ENCODE peak calls at places on chromosomes 16 and 17, in five cellular contexts. T is psoas muscle, V is PC-3, L is neuronal stem cell, Y is trophoblast cell. M is an unnamed sample.

GRCh38 chr16:2879854-2880508 is 3.0 kb upstream of the FLYWCH2 start:
- DNase-seq in Y (no peak), T (no peak), V (no peak), L (no peak), M (no peak)

GRCh38 chr16:21233521-21234150 is at the start of gene ANKS4B:
- DNase-seq in L (no peak), T (no peak), Y (no peak), V (no peak), M (no peak)

GRCh38 chr16:67666538-67667433 is at the start of the genes C16orf86 and ENKD1:
- DNase-seq in T (peak), V (peak), L (peak), Y (peak), M (peak)

GRCh38 chr17:2954898-2955445 is 108.4 kb downstream of the OR1D5 start:
- DNase-seq in L (no peak), Y (peak), V (peak), T (no peak), M (peak)

GRCh38 chr16:84985079-84986065 is 26.0 kb downstream of the ZDHHC7 start:
- DNase-seq in V (peak), T (peak), L (no peak), Y (no peak), M (peak)

GRCh38 chr16:82133798-82134197 is 36.2 kb downstream of the MPHOSPH6 start:
- DNase-seq in L (no peak), T (no peak), Y (no peak), V (no peak), M (no peak)

GRCh38 chr16:88639231-88640038 is 1.1 kb downstream of the IL17C start:
- DNase-seq in V (no peak), T (no peak), Y (peak), L (no peak), M (no peak)

GRCh38 chr16:48524348-48525200 is 85.4 kb downstream of the N4BP1 start:
- DNase-seq in T (no peak), Y (peak), L (no peak), V (peak), M (no peak)

GRCh38 chr17:43332211-43332610 is 66.6 kb upstream of the ARL4D start:
- DNase-seq in T (no peak), L (no peak), V (no peak), Y (peak), M (no peak)

GRCh38 chr16:55499951-55500350 is 8.9 kb upstream of the LPCAT2 start:
- DNase-seq in Y (peak), T (no peak), L (no peak), V (peak), M (peak)

GRCh38 chr17:17304521-17304985 is 1.4 kb downstream of the NT5M start:
- DNase-seq in V (no peak), L (no peak), T (no peak), Y (no peak), M (no peak)

GRCh38 chr17:28735242-28735722 is 6.7 kb downstream of the NEK8 start:
- DNase-seq in V (peak), Y (peak), T (no peak), L (no peak), M (peak)

GRCh38 chr16:84033251-84034195 is 9.1 kb downstream of the SLC38A8 start:
- DNase-seq in V (no peak), L (no peak), Y (no peak), T (no peak), M (no peak)

GRCh38 chr16:75023019-75023418 is 24.2 kb downstream of the ZNRF1 start:
- DNase-seq in T (no peak), Y (no peak), V (no peak), L (no peak), M (no peak)

GRCh38 chr16:50326264-50326663 is 42.5 kb downstream of the BRD7 start:
- DNase-seq in L (no peak), V (no peak), Y (peak), T (peak), M (no peak)

GRCh38 chr17:60353773-60354172 is 38.2 kb downstream of the USP32 start:
- DNase-seq in V (no peak), T (no peak), Y (peak), L (no peak), M (no peak)

GRCh38 chr17:40499551-40500189 is 1.8 kb downstream of the TNS4 start:
- DNase-seq in T (peak), Y (peak), L (no peak), V (peak), M (peak)

GRCh38 chr17:76223802-76224201 is 16.5 kb downstream of the RNF157 start:
- DNase-seq in V (no peak), Y (no peak), L (no peak), T (no peak), M (no peak)

GRCh38 chr17:76224321-76224852 is 15.9 kb downstream of the RNF157 start:
- DNase-seq in L (no peak), Y (no peak), T (no peak), V (no peak), M (no peak)

GRCh38 chr17:76217081-76217480 is 23.2 kb downstream of the RNF157 start:
- DNase-seq in V (no peak), T (no peak), Y (no peak), L (no peak), M (no peak)

DNA sequence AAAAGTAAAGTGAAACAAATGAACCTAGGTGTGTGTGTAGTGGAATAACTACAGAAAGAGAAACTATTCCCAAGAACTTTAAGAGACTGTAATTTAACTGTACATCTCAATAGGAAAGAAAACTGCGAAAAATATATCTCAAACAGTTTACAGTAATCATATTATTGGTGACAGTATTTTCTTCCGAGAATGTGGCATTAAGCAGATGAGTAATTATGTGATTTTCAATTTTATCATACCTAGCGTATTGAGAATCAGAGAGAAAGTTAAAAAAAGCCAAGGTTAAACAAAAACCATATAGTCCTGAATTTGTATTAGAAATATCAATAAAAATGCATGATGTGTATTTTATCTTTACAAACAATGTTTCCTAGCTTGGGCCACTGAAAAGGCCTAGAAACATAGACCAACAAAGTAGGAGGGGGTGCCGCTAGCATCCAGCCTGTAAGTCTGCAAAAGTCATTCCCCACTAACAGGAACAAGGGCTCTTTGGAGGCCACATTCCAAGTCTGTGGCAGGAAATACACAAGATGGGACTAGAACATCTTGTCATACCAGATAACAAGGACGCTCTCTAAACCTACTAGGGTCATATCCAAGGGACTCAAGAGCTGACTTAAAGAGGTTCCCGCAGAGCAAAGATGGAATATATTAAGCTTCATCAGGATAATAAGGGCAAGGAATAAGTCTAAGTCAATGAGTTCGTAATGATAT is 20.5 kb downstream of the RNF157 start:
- DNase-seq in T (no peak), L (no peak), V (no peak), Y (no peak), M (no peak)
- H3K4me3 ChIP-seq in T (no peak), L (no peak), V (no peak), Y (no peak), M (no peak)

GRCh38 chr17:7260151-7260550 is 2.1 kb downstream of the CLDN7 start:
- DNase-seq in L (no peak), V (no peak), Y (no peak), T (no peak), M (no peak)
- H3K4me3 ChIP-seq in L (no peak), V (peak), Y (no peak), T (no peak), M (no peak)

DNA sequence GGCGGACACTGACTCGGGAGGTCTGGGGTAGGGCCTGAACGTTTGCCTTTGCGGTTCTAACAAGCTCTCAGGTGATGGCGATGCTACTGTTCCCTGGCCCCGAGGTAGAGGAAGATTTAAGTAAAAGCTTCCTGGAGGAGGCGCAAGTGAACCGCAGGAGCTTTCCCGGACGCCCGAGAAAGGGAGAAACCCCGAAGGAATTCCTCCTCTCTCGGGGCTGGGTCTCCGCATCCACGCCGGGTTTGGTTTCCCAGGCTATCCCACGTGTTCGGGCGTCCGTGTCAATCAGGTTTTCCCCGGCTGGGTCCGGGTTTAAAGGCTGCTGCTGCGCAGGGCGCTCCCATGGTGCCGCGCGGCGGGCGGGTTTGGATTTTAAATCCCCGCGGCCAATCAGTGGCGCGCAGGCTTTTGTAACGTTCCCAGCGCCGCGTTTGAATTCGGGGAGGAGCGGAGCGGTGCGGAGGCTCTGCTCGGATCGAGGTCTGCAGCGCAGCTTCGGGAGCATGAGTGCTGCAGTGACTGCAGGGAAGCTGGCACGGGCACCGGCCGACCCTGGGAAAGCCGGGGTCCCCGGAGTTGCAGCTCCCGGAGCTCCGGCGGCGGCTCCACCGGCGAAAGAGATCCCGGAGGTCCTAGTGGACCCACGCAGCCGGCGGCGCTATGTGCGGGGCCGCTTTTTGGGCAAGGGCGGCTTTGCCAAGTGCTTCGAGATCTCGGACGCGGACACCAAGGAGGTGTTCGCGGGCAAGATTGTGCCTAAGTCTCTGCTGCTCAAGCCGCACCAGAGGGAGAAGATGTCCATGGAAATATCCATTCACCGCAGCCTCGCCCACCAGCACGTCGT is at the start of gene PLK1:
- DNase-seq in V (peak), L (peak), T (peak), Y (peak), M (peak)
- H3K4me3 ChIP-seq in V (peak), L (peak), T (peak), Y (peak), M (peak)

GRCh38 chr17:77438241-77439204 is 297.8 kb downstream of the SEC14L1 start:
- DNase-seq in V (no peak), T (no peak), L (no peak), Y (no peak), M (no peak)
- H3K4me3 ChIP-seq in V (no peak), T (no peak), L (no peak), Y (no peak), M (no peak)

GRCh38 chr17:48502901-48503300 is 27.9 kb downstream of the HOXB1 start:
- DNase-seq in Y (no peak), T (no peak), V (no peak), L (no peak), M (no peak)

GRCh38 chr17:48506246-48506645 is 24.6 kb downstream of the HOXB1 start:
- DNase-seq in T (no peak), V (no peak), Y (no peak), L (no peak), M (no peak)

GRCh38 chr17:48504953-48505352 is 25.9 kb downstream of the HOXB1 start:
- DNase-seq in T (no peak), V (no peak), Y (no peak), L (no peak), M (no peak)

GRCh38 chr17:48503747-48504146 is 27.1 kb downstream of the HOXB1 start:
- DNase-seq in V (no peak), T (no peak), Y (no peak), L (no peak), M (no peak)

DNA sequence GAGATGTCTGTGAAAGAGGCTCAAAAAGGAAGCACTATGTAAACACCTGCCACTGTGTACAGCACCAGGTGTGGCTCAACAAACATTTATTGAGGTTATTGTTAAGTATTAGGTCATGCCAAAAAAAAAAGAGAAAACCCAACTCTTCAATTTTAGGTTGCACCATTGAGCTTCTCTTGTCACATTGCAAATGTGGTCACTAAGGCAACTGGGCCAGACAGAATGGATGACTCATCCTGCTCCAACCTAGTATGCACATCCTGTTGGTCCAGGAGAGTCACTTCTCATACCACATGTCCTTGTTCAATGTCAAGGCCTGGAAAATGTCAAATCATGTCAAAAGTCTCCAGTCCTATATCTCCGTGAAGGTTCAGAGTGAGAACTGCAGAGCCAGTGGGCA is 25.0 kb downstream of the HOXB1 start:
- DNase-seq in L (no peak), T (no peak), V (peak), Y (peak), M (peak)
- H3K4me3 ChIP-seq in L (no peak), T (no peak), V (no peak), Y (no peak), M (no peak)

GRCh38 chr16:23131841-23132576 is 17.2 kb downstream of the USP31 start:
- DNase-seq in T (no peak), Y (no peak), L (no peak), V (no peak), M (peak)
- H3K4me3 ChIP-seq in T (peak), Y (no peak), L (no peak), V (no peak), M (peak)

DNA sequence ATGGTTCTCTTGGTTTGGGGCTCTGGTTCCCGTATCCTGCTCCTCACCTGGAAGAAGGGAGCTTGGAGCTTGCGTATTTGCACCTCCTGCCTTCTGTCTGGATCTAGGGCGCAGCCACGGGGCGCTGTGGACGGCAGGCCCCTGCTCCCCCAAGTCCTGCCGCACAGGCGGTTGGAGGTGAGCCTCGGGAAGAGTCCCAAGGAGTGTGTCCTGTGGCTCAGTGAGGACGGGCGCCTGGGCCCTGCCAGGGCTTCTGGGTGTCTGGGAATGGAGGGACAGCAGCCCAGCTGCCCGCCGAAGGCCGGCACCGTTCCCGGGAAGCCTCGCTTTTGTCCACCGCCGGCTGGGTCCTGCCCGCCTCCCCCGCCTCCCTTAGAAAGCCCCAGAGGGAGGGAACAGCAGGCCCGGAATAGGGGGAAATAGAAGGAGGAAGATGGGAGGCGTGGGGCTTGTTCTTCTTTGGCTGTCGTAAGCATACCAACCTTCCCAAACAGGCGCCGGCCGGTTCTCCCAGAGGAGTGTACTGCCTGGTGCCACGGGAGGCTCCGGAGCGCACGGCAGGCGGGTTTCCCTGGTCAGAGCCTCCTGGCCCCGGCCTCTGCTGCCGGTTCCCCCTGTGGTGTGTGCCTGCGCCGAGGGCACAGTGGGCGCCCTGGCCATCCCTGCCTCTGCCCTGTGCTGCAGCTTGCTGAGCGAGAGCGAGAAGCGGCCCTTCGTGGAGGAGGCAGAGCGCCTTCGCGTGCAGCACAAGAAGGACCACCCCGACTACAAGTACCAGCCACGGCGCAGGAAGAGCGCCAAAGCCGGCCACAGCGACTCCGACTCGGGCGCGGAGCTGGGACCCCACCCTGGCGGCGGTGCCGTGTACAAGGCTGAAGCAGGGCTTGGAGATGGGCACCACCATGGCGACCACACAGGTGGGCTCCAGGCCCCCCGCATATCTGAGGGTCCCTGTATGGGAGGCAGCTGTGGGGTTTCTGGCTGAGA is 1.8 kb downstream of the SOX8 start:
- DNase-seq in T (no peak), V (no peak), L (no peak), Y (no peak), M (peak)
- H3K4me3 ChIP-seq in T (peak), V (no peak), L (no peak), Y (no peak), M (no peak)

M was measured in adipocyte.